ENCODE peak calls at places on chromosomes 7 and 10, in seven cellular contexts. One of them, this sample, is unnamed.

GRCh38 chr7:36600869-36601530 is 123.3 kb downstream of the AOAH start:
- DNase-seq in ascending aorta: no peak
- DNase-seq in adrenal gland: no peak
- DNase-seq in right lobe of liver: no peak
- DNase-seq in fibroblast of lung: peak; percentile 60
- DNase-seq in HCT116: no peak
- DNase-seq in psoas muscle: no peak
- DNase-seq in this sample: no peak

GRCh38 chr10:61642073-61642637 is 20.6 kb upstream of the CABCOCO1 start:
- DNase-seq in ascending aorta: no peak
- DNase-seq in adrenal gland: no peak
- DNase-seq in right lobe of liver: no peak
- DNase-seq in fibroblast of lung: peak; percentile 35
- DNase-seq in HCT116: no peak
- DNase-seq in psoas muscle: no peak
- DNase-seq in this sample: no peak

GRCh38 chr10:102616071-102616770 is 28.1 kb upstream of the TRIM8 start:
- DNase-seq in ascending aorta: no peak
- DNase-seq in adrenal gland: no peak
- DNase-seq in right lobe of liver: no peak
- DNase-seq in fibroblast of lung: no peak
- DNase-seq in HCT116: no peak
- DNase-seq in psoas muscle: peak; percentile 93
- DNase-seq in this sample: no peak

GRCh38 chr7:85025312-85025756 is 161.5 kb downstream of the SEMA3D start:
- DNase-seq in ascending aorta: no peak
- DNase-seq in adrenal gland: no peak
- DNase-seq in right lobe of liver: peak; percentile 62
- DNase-seq in fibroblast of lung: peak; percentile 66
- DNase-seq in HCT116: no peak
- DNase-seq in psoas muscle: no peak
- DNase-seq in this sample: no peak

GRCh38 chr7:158763454-158764033 is 58.9 kb upstream of the NCAPG2 start:
- DNase-seq in ascending aorta: no peak
- DNase-seq in adrenal gland: no peak
- DNase-seq in right lobe of liver: no peak
- DNase-seq in fibroblast of lung: no peak
- DNase-seq in HCT116: no peak
- DNase-seq in psoas muscle: no peak
- DNase-seq in this sample: no peak

GRCh38 chr10:63553031-63553430 is 31.8 kb downstream of the REEP3 start:
- DNase-seq in ascending aorta: no peak
- DNase-seq in adrenal gland: no peak
- DNase-seq in right lobe of liver: no peak
- DNase-seq in fibroblast of lung: peak; percentile 90
- DNase-seq in HCT116: peak; percentile 70
- DNase-seq in psoas muscle: no peak
- DNase-seq in this sample: no peak

GRCh38 chr10:122464158-122464510 is 2.8 kb downstream of the HTRA1 start:
- DNase-seq in ascending aorta: no peak
- DNase-seq in adrenal gland: no peak
- DNase-seq in right lobe of liver: no peak
- DNase-seq in fibroblast of lung: no peak
- DNase-seq in HCT116: no peak
- DNase-seq in psoas muscle: no peak
- DNase-seq in this sample: no peak

GRCh38 chr10:43203491-43204393 is 63.1 kb downstream of the RASGEF1A start:
- DNase-seq in ascending aorta: peak; percentile 63
- DNase-seq in adrenal gland: peak; percentile 12
- DNase-seq in right lobe of liver: no peak
- DNase-seq in fibroblast of lung: no peak
- DNase-seq in HCT116: peak; percentile 58
- DNase-seq in psoas muscle: peak; percentile 45
- DNase-seq in this sample: no peak

GRCh38 chr10:57786331-57786730 is 481.4 kb downstream of the IPMK start:
- DNase-seq in ascending aorta: no peak
- DNase-seq in adrenal gland: no peak
- DNase-seq in right lobe of liver: no peak
- DNase-seq in fibroblast of lung: no peak
- DNase-seq in HCT116: no peak
- DNase-seq in psoas muscle: no peak
- DNase-seq in this sample: no peak

GRCh38 chr10:93062499-93063216 is 2.1 kb downstream of the CYP26C1 start:
- DNase-seq in ascending aorta: no peak
- DNase-seq in adrenal gland: no peak
- DNase-seq in right lobe of liver: peak; percentile 54
- DNase-seq in fibroblast of lung: no peak
- DNase-seq in HCT116: no peak
- DNase-seq in psoas muscle: no peak
- DNase-seq in this sample: no peak

GRCh38 chr7:111384065-111384891 is 178.0 kb downstream of the IMMP2L start:
- DNase-seq in ascending aorta: no peak
- DNase-seq in adrenal gland: no peak
- DNase-seq in right lobe of liver: no peak
- DNase-seq in fibroblast of lung: peak; percentile 45
- DNase-seq in HCT116: no peak
- DNase-seq in psoas muscle: no peak
- DNase-seq in this sample: no peak
- H3K27me3 ChIP-seq in ascending aorta: no peaks in the 10 kb centered on the region
- H3K27me3 ChIP-seq in adrenal gland: no peaks in the 10 kb centered on the region
- H3K27me3 ChIP-seq in right lobe of liver: no peaks in the 10 kb centered on the region
- H3K27me3 ChIP-seq in fibroblast of lung: no peaks in the 10 kb centered on the region
- H3K27me3 ChIP-seq in HCT116: no peaks in the 10 kb centered on the region
- H3K27me3 ChIP-seq in psoas muscle: no peaks in the 10 kb centered on the region
- H3K27me3 ChIP-seq in this sample: no peaks in the 10 kb centered on the region

GRCh38 chr10:126749030-126749655 is 78.7 kb upstream of the C10orf90 start:
- DNase-seq in ascending aorta: no peak
- DNase-seq in adrenal gland: peak; percentile 75
- DNase-seq in right lobe of liver: peak; percentile 71
- DNase-seq in fibroblast of lung: peak; percentile 80
- DNase-seq in HCT116: peak; percentile 70
- DNase-seq in psoas muscle: peak; percentile 77
- DNase-seq in this sample: peak; percentile 9
- TF ChIP-seq CTCF in ascending aorta: no peak
- TF ChIP-seq CTCF in adrenal gland: peak; percentile 70
- TF ChIP-seq CTCF in right lobe of liver: peak; percentile 85
- TF ChIP-seq CTCF in fibroblast of lung: peak; percentile 78
- TF ChIP-seq CTCF in HCT116: peak; percentile 98
- TF ChIP-seq CTCF in psoas muscle: peak; percentile 51
- TF ChIP-seq CTCF in this sample: peak; percentile 19

GRCh38 chr7:42093361-42093905 is 143.6 kb downstream of the GLI3 start:
- DNase-seq in ascending aorta: no peak
- DNase-seq in adrenal gland: no peak
- DNase-seq in right lobe of liver: no peak
- DNase-seq in fibroblast of lung: peak; percentile 38
- DNase-seq in HCT116: no peak
- DNase-seq in psoas muscle: no peak
- DNase-seq in this sample: no peak

GRCh38 chr7:42087616-42088015 is 149.4 kb downstream of the GLI3 start:
- DNase-seq in ascending aorta: no peak
- DNase-seq in adrenal gland: no peak
- DNase-seq in right lobe of liver: no peak
- DNase-seq in fibroblast of lung: no peak
- DNase-seq in HCT116: no peak
- DNase-seq in psoas muscle: no peak
- DNase-seq in this sample: no peak

GRCh38 chr7:42090806-42091205 is 146.2 kb downstream of the GLI3 start:
- DNase-seq in ascending aorta: no peak
- DNase-seq in adrenal gland: no peak
- DNase-seq in right lobe of liver: no peak
- DNase-seq in fibroblast of lung: no peak
- DNase-seq in HCT116: no peak
- DNase-seq in psoas muscle: no peak
- DNase-seq in this sample: no peak

GRCh38 chr7:42091461-42092229 is 145.4 kb downstream of the GLI3 start:
- DNase-seq in ascending aorta: no peak
- DNase-seq in adrenal gland: no peak
- DNase-seq in right lobe of liver: no peak
- DNase-seq in fibroblast of lung: peak; percentile 27
- DNase-seq in HCT116: no peak
- DNase-seq in psoas muscle: no peak
- DNase-seq in this sample: no peak

GRCh38 chr7:42090056-42090455 is 147.0 kb downstream of the GLI3 start:
- DNase-seq in ascending aorta: no peak
- DNase-seq in adrenal gland: no peak
- DNase-seq in right lobe of liver: no peak
- DNase-seq in fibroblast of lung: no peak
- DNase-seq in HCT116: no peak
- DNase-seq in psoas muscle: no peak
- DNase-seq in this sample: no peak
- H3K27ac ChIP-seq in ascending aorta: no peak overlapping the region
- H3K27ac ChIP-seq in adrenal gland: no peak overlapping the region
- H3K27ac ChIP-seq in right lobe of liver: no peak overlapping the region
- H3K27ac ChIP-seq in fibroblast of lung: no peak overlapping the region
- H3K27ac ChIP-seq in HCT116: no peak overlapping the region
- H3K27ac ChIP-seq in psoas muscle: no peak overlapping the region
- H3K27ac ChIP-seq in this sample: no peak overlapping the region

DNA sequence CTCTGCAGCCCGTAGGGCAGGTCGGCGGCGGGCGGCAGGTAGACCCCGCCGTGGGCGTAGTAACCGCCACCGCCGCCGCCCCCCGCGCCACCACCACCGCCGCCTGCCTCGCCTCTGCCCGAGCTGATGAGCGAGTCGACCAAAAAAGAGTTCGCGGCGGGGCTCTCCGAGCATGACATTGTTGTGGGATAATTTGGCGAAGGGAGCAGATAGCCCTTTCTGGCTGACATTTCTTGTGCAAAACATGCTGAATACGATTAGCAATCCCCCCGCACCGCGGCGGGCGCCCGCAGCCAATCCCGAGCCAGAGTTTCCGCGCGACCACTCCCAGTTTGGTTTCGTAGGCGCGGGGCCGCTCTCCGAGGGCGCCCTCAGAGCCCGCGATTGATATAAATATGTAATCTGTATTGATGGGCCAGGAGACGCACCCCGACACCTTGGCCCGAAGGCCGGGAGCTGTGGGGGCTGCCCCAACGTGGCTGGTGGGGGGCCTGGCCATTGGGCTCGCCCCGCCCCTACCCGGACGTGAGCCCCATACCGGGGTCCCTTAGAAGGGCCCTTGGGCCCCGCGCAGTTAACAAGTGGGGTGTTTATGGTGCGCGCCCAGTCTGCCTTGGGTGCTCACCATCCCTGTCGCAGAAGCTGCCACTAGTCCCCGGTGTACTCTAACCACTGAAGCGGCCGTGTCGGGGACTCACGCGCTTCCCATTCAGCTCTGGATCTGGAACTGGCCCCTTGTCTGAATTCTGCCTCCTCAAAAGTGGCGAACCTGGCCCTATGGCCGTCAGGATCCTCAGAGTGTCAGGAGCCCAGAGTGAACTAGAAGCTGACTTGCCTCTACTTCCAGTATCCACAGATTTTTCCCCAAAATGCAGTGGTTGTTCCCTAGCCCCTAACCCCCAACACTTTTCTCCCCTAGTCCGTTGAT is at the start of gene HOXA10:
- DNase-seq in ascending aorta: peak; percentile 62
- DNase-seq in adrenal gland: peak; percentile 15
- DNase-seq in right lobe of liver: no peak
- DNase-seq in fibroblast of lung: no peak
- DNase-seq in HCT116: no peak
- DNase-seq in psoas muscle: peak; percentile 70
- DNase-seq in this sample: peak; percentile 2
- H3K27me3 ChIP-seq in ascending aorta: peaks cover 52% of the 10 kb centered on the region
- H3K27me3 ChIP-seq in adrenal gland: peaks cover 53% of the 10 kb centered on the region
- H3K27me3 ChIP-seq in right lobe of liver: peaks cover 96% of the 10 kb centered on the region
- H3K27me3 ChIP-seq in fibroblast of lung: peaks cover 66% of the 10 kb centered on the region
- H3K27me3 ChIP-seq in HCT116: no peaks in the 10 kb centered on the region
- H3K27me3 ChIP-seq in psoas muscle: no peaks in the 10 kb centered on the region
- H3K27me3 ChIP-seq in this sample: peaks cover 95% of the 10 kb centered on the region

GRCh38 chr10:97182327-97182990 is 3.3 kb downstream of the SLIT1 start:
- DNase-seq in ascending aorta: no peak
- DNase-seq in adrenal gland: no peak
- DNase-seq in right lobe of liver: no peak
- DNase-seq in fibroblast of lung: no peak
- DNase-seq in HCT116: no peak
- DNase-seq in psoas muscle: no peak
- DNase-seq in this sample: no peak
- TF ChIP-seq CTCF in ascending aorta: no peak
- TF ChIP-seq CTCF in adrenal gland: no peak
- TF ChIP-seq CTCF in right lobe of liver: no peak
- TF ChIP-seq CTCF in fibroblast of lung: no peak
- TF ChIP-seq CTCF in HCT116: no peak
- TF ChIP-seq CTCF in psoas muscle: no peak
- TF ChIP-seq CTCF in this sample: no peak

GRCh38 chr10:124020871-124021823 is 72.3 kb downstream of the CHST15 start:
- DNase-seq in ascending aorta: no peak
- DNase-seq in adrenal gland: no peak
- DNase-seq in right lobe of liver: no peak
- DNase-seq in fibroblast of lung: no peak
- DNase-seq in HCT116: no peak
- DNase-seq in psoas muscle: peak; percentile 23
- DNase-seq in this sample: no peak
- H3K27ac ChIP-seq in ascending aorta: no peak overlapping the region
- H3K27ac ChIP-seq in adrenal gland: no peak overlapping the region
- H3K27ac ChIP-seq in right lobe of liver: no peak overlapping the region
- H3K27ac ChIP-seq in fibroblast of lung: no peak overlapping the region
- H3K27ac ChIP-seq in HCT116: no peak overlapping the region
- H3K27ac ChIP-seq in psoas muscle: no peak overlapping the region
- H3K27ac ChIP-seq in this sample: no peak overlapping the region